ENCODE peak calls at places on chromosomes 13 and 19, in nine cellular contexts. One of them, this sample, is unnamed.

GRCh38 chr13:20426766-20427448 is 98.8 kb downstream of the CRYL1 start:
- DNase-seq in activated CD4-positive, alpha-beta T cell treated with anti-CD3 and anti-CD28 coated beads for 4 hours: no peak
- DNase-seq in HL-60: no peak
- DNase-seq in EL: no peak
- DNase-seq in ELR: no peak
- DNase-seq in CD4-positive, alpha-beta memory T cell: no peak
- DNase-seq in Calu3: no peak
- DNase-seq in hepatocyte: no peak
- DNase-seq in AG09319: no peak
- DNase-seq in this sample: no peak

GRCh38 chr19:7975037-7975436 is 30.4 kb downstream of the ELAVL1 start:
- DNase-seq in EL: no peak
- DNase-seq in HL-60: no peak
- DNase-seq in Calu3: no peak
- DNase-seq in AG09319: no peak
- DNase-seq in hepatocyte: no peak
- DNase-seq in CD4-positive, alpha-beta memory T cell: no peak
- DNase-seq in ELR: no peak
- DNase-seq in activated CD4-positive, alpha-beta T cell treated with anti-CD3 and anti-CD28 coated beads for 4 hours: no peak
- DNase-seq in this sample: no peak

GRCh38 chr19:38317104-38317612 is 1.4 kb upstream of the YIF1B start:
- DNase-seq in hepatocyte: no peak
- DNase-seq in HL-60: peak
- DNase-seq in activated CD4-positive, alpha-beta T cell treated with anti-CD3 and anti-CD28 coated beads for 4 hours: no peak
- DNase-seq in EL: no peak
- DNase-seq in Calu3: no peak
- DNase-seq in AG09319: no peak
- DNase-seq in CD4-positive, alpha-beta memory T cell: peak
- DNase-seq in ELR: no peak
- DNase-seq in this sample: no peak

GRCh38 chr19:55484571-55485438 is at the start of gene NAT14:
- DNase-seq in HL-60: peak
- DNase-seq in EL: peak
- DNase-seq in hepatocyte: peak
- DNase-seq in AG09319: no peak
- DNase-seq in ELR: peak
- DNase-seq in Calu3: peak
- DNase-seq in activated CD4-positive, alpha-beta T cell treated with anti-CD3 and anti-CD28 coated beads for 4 hours: peak
- DNase-seq in CD4-positive, alpha-beta memory T cell: peak
- DNase-seq in this sample: peak

GRCh38 chr19:1864480-1865171 is 1.2 kb upstream of the KLF16 start:
- DNase-seq in HL-60: peak
- DNase-seq in CD4-positive, alpha-beta memory T cell: no peak
- DNase-seq in hepatocyte: peak
- DNase-seq in EL: peak
- DNase-seq in AG09319: no peak
- DNase-seq in ELR: peak
- DNase-seq in activated CD4-positive, alpha-beta T cell treated with anti-CD3 and anti-CD28 coated beads for 4 hours: peak
- DNase-seq in Calu3: peak
- DNase-seq in this sample: peak

GRCh38 chr13:33745370-33746324 is 72.3 kb upstream of the RFC3 start:
- DNase-seq in CD4-positive, alpha-beta memory T cell: no peak
- DNase-seq in ELR: no peak
- DNase-seq in hepatocyte: no peak
- DNase-seq in activated CD4-positive, alpha-beta T cell treated with anti-CD3 and anti-CD28 coated beads for 4 hours: no peak
- DNase-seq in AG09319: no peak
- DNase-seq in Calu3: no peak
- DNase-seq in HL-60: no peak
- DNase-seq in EL: no peak
- DNase-seq in this sample: no peak

GRCh38 chr13:43303040-43303729 is 279.8 kb downstream of the DNAJC15 start:
- DNase-seq in AG09319: peak
- DNase-seq in EL: peak
- DNase-seq in Calu3: peak
- DNase-seq in ELR: peak
- DNase-seq in hepatocyte: peak
- DNase-seq in activated CD4-positive, alpha-beta T cell treated with anti-CD3 and anti-CD28 coated beads for 4 hours: no peak
- DNase-seq in CD4-positive, alpha-beta memory T cell: no peak
- DNase-seq in HL-60: no peak
- DNase-seq in this sample: peak

GRCh38 chr19:39160889-39161672 is 35.5 kb downstream of the PAK4 start:
- DNase-seq in CD4-positive, alpha-beta memory T cell: no peak
- DNase-seq in AG09319: no peak
- DNase-seq in EL: no peak
- DNase-seq in activated CD4-positive, alpha-beta T cell treated with anti-CD3 and anti-CD28 coated beads for 4 hours: no peak
- DNase-seq in ELR: no peak
- DNase-seq in hepatocyte: no peak
- DNase-seq in HL-60: no peak
- DNase-seq in Calu3: no peak
- DNase-seq in this sample: no peak

GRCh38 chr19:47587295-47587694 is 14.3 kb upstream of the ZNF541 start:
- DNase-seq in HL-60: no peak
- DNase-seq in ELR: peak
- DNase-seq in AG09319: no peak
- DNase-seq in activated CD4-positive, alpha-beta T cell treated with anti-CD3 and anti-CD28 coated beads for 4 hours: no peak
- DNase-seq in hepatocyte: no peak
- DNase-seq in Calu3: no peak
- DNase-seq in EL: peak
- DNase-seq in CD4-positive, alpha-beta memory T cell: no peak
- DNase-seq in this sample: no peak

GRCh38 chr19:543912-544608 is at the start of gene GZMM:
- DNase-seq in activated CD4-positive, alpha-beta T cell treated with anti-CD3 and anti-CD28 coated beads for 4 hours: peak
- DNase-seq in CD4-positive, alpha-beta memory T cell: peak
- DNase-seq in hepatocyte: no peak
- DNase-seq in HL-60: no peak
- DNase-seq in AG09319: no peak
- DNase-seq in ELR: no peak
- DNase-seq in EL: no peak
- DNase-seq in Calu3: no peak
- DNase-seq in this sample: no peak

GRCh38 chr19:49869009-49869483 is 1.7 kb upstream of the PNKP start:
- DNase-seq in AG09319: no peak
- DNase-seq in CD4-positive, alpha-beta memory T cell: no peak
- DNase-seq in ELR: no peak
- DNase-seq in HL-60: no peak
- DNase-seq in hepatocyte: no peak
- DNase-seq in Calu3: no peak
- DNase-seq in EL: no peak
- DNase-seq in activated CD4-positive, alpha-beta T cell treated with anti-CD3 and anti-CD28 coated beads for 4 hours: no peak
- DNase-seq in this sample: no peak

This sample was measured in HepG2.